ENCODE peak calls at places on chromosomes 2 and 18, in eight cellular contexts. U is NCI-H1105; D is HT1080; O is effector memory CD4-positive, alpha-beta T cell; Z is iris pigment epithelial cell; G is kidney glomerular epithelial cell; X is GM03348; S is activated naive CD4-positive, alpha-beta T cell treated with anti-CD3 and anti-CD28 coated beads for 36 hours. B is an unnamed sample.

GRCh38 chr2:217256261-217256660 is 396.4 kb upstream of the TNP1 start:
- DNase-seq in X (peak), O (no peak), D (no peak), Z (peak), S (no peak), U (no peak), G (peak), B (no peak)

GRCh38 chr18:73318732-73319479 is 451.1 kb upstream of the NETO1 start:
- DNase-seq in S (no peak), D (no peak), O (no peak), X (no peak), U (no peak), G (no peak), Z (no peak), B (no peak)

GRCh38 chr18:77407733-77408132 is 158.1 kb downstream of the GALR1 start:
- DNase-seq in O (no peak), S (no peak), X (no peak), Z (no peak), U (no peak), G (no peak), D (no peak), B (no peak)

GRCh38 chr18:64103979-64104378 is 44.9 kb downstream of the LINC00305 start:
- DNase-seq in D (peak), U (no peak), O (no peak), S (no peak), G (no peak), X (no peak), Z (no peak), B (no peak)

GRCh38 chr2:11333431-11334183 is 10.8 kb downstream of the ROCK2 start:
- DNase-seq in O (no peak), U (no peak), G (no peak), X (no peak), Z (no peak), D (no peak), S (no peak), B (no peak)

GRCh38 chr2:32805104-32806095 is 141.4 kb upstream of the LTBP1 start:
- DNase-seq in S (no peak), Z (peak), D (peak), G (peak), O (no peak), X (no peak), U (no peak), B (peak)

GRCh38 chr18:22667616-22668422 is 250.1 kb upstream of the CTAGE1 start:
- DNase-seq in U (no peak), S (no peak), O (no peak), X (peak), Z (peak), D (peak), G (peak), B (peak)

GRCh38 chr2:127576433-127577207 is 41.1 kb downstream of the MYO7B start:
- DNase-seq in O (no peak), S (no peak), U (no peak), G (no peak), X (peak), Z (peak), D (no peak), B (peak)

GRCh38 chr2:19611491-19612332 is 253.3 kb upstream of the OSR1 start:
- DNase-seq in G (peak), S (no peak), O (no peak), X (peak), U (no peak), Z (peak), D (peak), B (peak)

GRCh38 chr2:209141142-209141541 is 282.7 kb upstream of the MAP2 start:
- DNase-seq in U (no peak), X (no peak), G (no peak), O (no peak), Z (no peak), D (no peak), S (no peak), B (no peak)

GRCh38 chr2:212145111-212145510 is 393.5 kb downstream of the ERBB4 start:
- DNase-seq in X (peak), S (no peak), U (no peak), O (no peak), D (peak), G (peak), Z (peak), B (peak)

GRCh38 chr2:72806280-72806955 is 19.4 kb downstream of the EXOC6B start:
- DNase-seq in U (no peak), Z (no peak), D (no peak), O (no peak), S (no peak), G (no peak), X (no peak), B (no peak)

GRCh38 chr2:15761910-15762309 is 170.2 kb downstream of the DDX1 start:
- DNase-seq in S (no peak), D (no peak), Z (no peak), U (no peak), X (no peak), G (no peak), O (no peak), B (no peak)

GRCh38 chr2:105744909-105745853 is at the start of gene NCK2:
- DNase-seq in O (no peak), D (peak), X (peak), Z (peak), U (peak), S (no peak), G (no peak), B (peak)

GRCh38 chr18:75551071-75551470 is 123.6 kb upstream of the SMIM21 start:
- DNase-seq in U (no peak), X (no peak), O (no peak), Z (no peak), S (no peak), D (no peak), G (no peak), B (no peak)

GRCh38 chr2:69147841-69148533 is 135.0 kb downstream of the ANTXR1 start:
- DNase-seq in Z (no peak), X (no peak), S (no peak), U (no peak), O (no peak), G (no peak), D (no peak), B (no peak)

GRCh38 chr2:109521751-109522374 is 91.9 kb downstream of the SEPTIN10 start:
- DNase-seq in O (no peak), X (no peak), G (no peak), D (no peak), S (no peak), Z (no peak), U (no peak), B (no peak)

GRCh38 chr2:238306680-238306998 is 13.7 kb upstream of the TRAF3IP1 start:
- DNase-seq in D (no peak), S (no peak), U (no peak), Z (no peak), X (no peak), O (no peak), G (no peak), B (no peak)

GRCh38 chr18:24677011-24677410 is 216.6 kb downstream of the HRH4 start:
- DNase-seq in S (no peak), G (no peak), U (no peak), D (peak), Z (no peak), O (no peak), X (peak), B (no peak)

GRCh38 chr2:239178954-239179353 is 221.9 kb downstream of the HDAC4 start:
- DNase-seq in U (no peak), S (no peak), D (no peak), G (no peak), O (no peak), X (no peak), Z (no peak), B (no peak)

GRCh38 chr2:148338544-148338943 is 306.0 kb upstream of the EPC2 start:
- DNase-seq in U (no peak), G (peak), D (peak), X (peak), Z (peak), S (no peak), O (no peak), B (peak)

GRCh38 chr18:56869189-56869777 is 218.1 kb downstream of the WDR7 start:
- DNase-seq in S (peak), D (peak), G (no peak), X (peak), U (peak), Z (peak), O (no peak), B (peak)